ENCODE peak calls at places on chromosomes 16 and 17, in seven cellular contexts. One of them, this sample, is unnamed.

GRCh38 chr16:19745286-19746018 is 27.4 kb downstream of the IQCK start:
- DNase-seq in NCI-H526: no peak
- DNase-seq in colonic mucosa: no peak
- DNase-seq in tibial artery: no peak
- DNase-seq in GM23248: peak; percentile 62
- DNase-seq in hepatocyte: no peak
- DNase-seq in CD8-positive, alpha-beta T cell: no peak
- DNase-seq in this sample: peak; percentile 62

GRCh38 chr16:12793120-12793889 is 10.4 kb downstream of the CPPED1 start:
- DNase-seq in NCI-H526: no peak
- DNase-seq in CD8-positive, alpha-beta T cell: no peak
- DNase-seq in hepatocyte: no peak
- DNase-seq in colonic mucosa: no peak
- DNase-seq in GM23248: no peak
- DNase-seq in tibial artery: no peak
- DNase-seq in this sample: no peak

GRCh38 chr16:68833251-68833650 is 10.1 kb upstream of the TANGO6 start:
- DNase-seq in tibial artery: no peak
- DNase-seq in CD8-positive, alpha-beta T cell: no peak
- DNase-seq in hepatocyte: no peak
- DNase-seq in NCI-H526: no peak
- DNase-seq in colonic mucosa: no peak
- DNase-seq in GM23248: no peak
- DNase-seq in this sample: no peak

GRCh38 chr17:28290703-28291102 is 28.3 kb upstream of the TMEM97 start:
- DNase-seq in colonic mucosa: no peak
- DNase-seq in GM23248: no peak
- DNase-seq in CD8-positive, alpha-beta T cell: no peak
- DNase-seq in tibial artery: no peak
- DNase-seq in NCI-H526: no peak
- DNase-seq in hepatocyte: no peak
- DNase-seq in this sample: no peak

GRCh38 chr17:35170968-35171771 is 23.0 kb downstream of the SLC35G3 start:
- DNase-seq in CD8-positive, alpha-beta T cell: no peak
- DNase-seq in NCI-H526: no peak
- DNase-seq in GM23248: peak; percentile 59
- DNase-seq in tibial artery: peak; percentile 28
- DNase-seq in hepatocyte: no peak
- DNase-seq in colonic mucosa: no peak
- DNase-seq in this sample: peak; percentile 35

GRCh38 chr16:69880640-69881133 is 70.4 kb upstream of the CLEC18A start:
- DNase-seq in NCI-H526: no peak
- DNase-seq in hepatocyte: no peak
- DNase-seq in CD8-positive, alpha-beta T cell: no peak
- DNase-seq in GM23248: peak; percentile 81
- DNase-seq in tibial artery: no peak
- DNase-seq in colonic mucosa: no peak
- DNase-seq in this sample: peak; percentile 61

GRCh38 chr16:22291860-22292692 is 5.1 kb upstream of the POLR3E start:
- DNase-seq in CD8-positive, alpha-beta T cell: no peak
- DNase-seq in NCI-H526: no peak
- DNase-seq in colonic mucosa: no peak
- DNase-seq in hepatocyte: no peak
- DNase-seq in GM23248: peak; percentile 32
- DNase-seq in tibial artery: no peak
- DNase-seq in this sample: no peak

GRCh38 chr17:20073056-20073979 is 64.2 kb downstream of the SPECC1 start:
- DNase-seq in GM23248: no peak
- DNase-seq in tibial artery: peak; percentile 88
- DNase-seq in NCI-H526: no peak
- DNase-seq in colonic mucosa: peak; percentile 36
- DNase-seq in hepatocyte: no peak
- DNase-seq in CD8-positive, alpha-beta T cell: no peak
- DNase-seq in this sample: no peak

GRCh38 chr17:42819939-42820535 is 4.0 kb downstream of the BECN1 start:
- DNase-seq in CD8-positive, alpha-beta T cell: peak; percentile 26
- DNase-seq in colonic mucosa: peak; percentile 55
- DNase-seq in hepatocyte: peak; percentile 77
- DNase-seq in GM23248: peak; percentile 82
- DNase-seq in tibial artery: no peak
- DNase-seq in NCI-H526: peak; percentile 30
- DNase-seq in this sample: peak; percentile 47

GRCh38 chr16:10178079-10178478 is 4.1 kb downstream of the GRIN2A start:
- DNase-seq in hepatocyte: no peak
- DNase-seq in GM23248: no peak
- DNase-seq in CD8-positive, alpha-beta T cell: no peak
- DNase-seq in tibial artery: no peak
- DNase-seq in colonic mucosa: no peak
- DNase-seq in NCI-H526: no peak
- DNase-seq in this sample: no peak

GRCh38 chr17:48128411-48128810 is 20.8 kb downstream of the SNX11 start:
- DNase-seq in tibial artery: no peak
- DNase-seq in GM23248: no peak
- DNase-seq in NCI-H526: no peak
- DNase-seq in hepatocyte: no peak
- DNase-seq in colonic mucosa: no peak
- DNase-seq in CD8-positive, alpha-beta T cell: no peak
- DNase-seq in this sample: no peak

GRCh38 chr17:2721603-2722002 is 10.0 kb upstream of the CLUH start:
- DNase-seq in tibial artery: no peak
- DNase-seq in GM23248: no peak
- DNase-seq in hepatocyte: no peak
- DNase-seq in colonic mucosa: no peak
- DNase-seq in NCI-H526: no peak
- DNase-seq in CD8-positive, alpha-beta T cell: no peak
- DNase-seq in this sample: no peak

GRCh38 chr16:85846461-85846860 is 47.0 kb downstream of the COX4I1 start:
- DNase-seq in CD8-positive, alpha-beta T cell: no peak
- DNase-seq in tibial artery: no peak
- DNase-seq in NCI-H526: no peak
- DNase-seq in GM23248: no peak
- DNase-seq in colonic mucosa: no peak
- DNase-seq in hepatocyte: no peak
- DNase-seq in this sample: no peak

GRCh38 chr17:48997827-48998556 is 807 bp downstream of the IGF2BP1 start:
- DNase-seq in tibial artery: no peak
- DNase-seq in GM23248: no peak
- DNase-seq in CD8-positive, alpha-beta T cell: no peak
- DNase-seq in colonic mucosa: no peak
- DNase-seq in NCI-H526: no peak
- DNase-seq in hepatocyte: peak; percentile 58
- DNase-seq in this sample: no peak

GRCh38 chr17:67253379-67253778 is 8.4 kb upstream of the HELZ start:
- DNase-seq in colonic mucosa: no peak
- DNase-seq in CD8-positive, alpha-beta T cell: no peak
- DNase-seq in GM23248: peak; percentile 18
- DNase-seq in NCI-H526: no peak
- DNase-seq in hepatocyte: no peak
- DNase-seq in tibial artery: no peak
- DNase-seq in this sample: no peak

GRCh38 chr17:75683467-75684041 is 16.4 kb downstream of the SAP30BP start:
- DNase-seq in colonic mucosa: no peak
- DNase-seq in NCI-H526: no peak
- DNase-seq in GM23248: peak; percentile 96
- DNase-seq in tibial artery: no peak
- DNase-seq in CD8-positive, alpha-beta T cell: no peak
- DNase-seq in hepatocyte: peak; percentile 79
- DNase-seq in this sample: peak; percentile 47

GRCh38 chr17:56029980-56030624 is 123.2 kb upstream of the ANKFN1 start:
- DNase-seq in NCI-H526: no peak
- DNase-seq in hepatocyte: no peak
- DNase-seq in tibial artery: no peak
- DNase-seq in CD8-positive, alpha-beta T cell: no peak
- DNase-seq in colonic mucosa: no peak
- DNase-seq in GM23248: no peak
- DNase-seq in this sample: no peak

GRCh38 chr17:73325527-73325842 is 13.7 kb upstream of the CDC42EP4 start:
- DNase-seq in NCI-H526: no peak
- DNase-seq in tibial artery: peak; percentile 78
- DNase-seq in CD8-positive, alpha-beta T cell: no peak
- DNase-seq in hepatocyte: peak; percentile 76
- DNase-seq in colonic mucosa: no peak
- DNase-seq in GM23248: peak; percentile 90
- DNase-seq in this sample: peak; percentile 57

GRCh38 chr17:76640550-76641380 is 2.8 kb downstream of the ST6GALNAC1 start:
- DNase-seq in colonic mucosa: no peak
- DNase-seq in GM23248: no peak
- DNase-seq in tibial artery: no peak
- DNase-seq in NCI-H526: no peak
- DNase-seq in CD8-positive, alpha-beta T cell: no peak
- DNase-seq in hepatocyte: no peak
- DNase-seq in this sample: no peak

GRCh38 chr17:34443832-34444469 is 80.9 kb upstream of the CCL1 start:
- DNase-seq in hepatocyte: peak; percentile 25
- DNase-seq in tibial artery: no peak
- DNase-seq in GM23248: no peak
- DNase-seq in CD8-positive, alpha-beta T cell: no peak
- DNase-seq in NCI-H526: no peak
- DNase-seq in colonic mucosa: no peak
- DNase-seq in this sample: no peak

GRCh38 chr16:51624083-51624775 is 473.2 kb upstream of the SALL1 start:
- DNase-seq in GM23248: peak; percentile 72
- DNase-seq in tibial artery: no peak
- DNase-seq in CD8-positive, alpha-beta T cell: no peak
- DNase-seq in hepatocyte: no peak
- DNase-seq in NCI-H526: no peak
- DNase-seq in colonic mucosa: no peak
- DNase-seq in this sample: no peak

This sample was measured in AG08396.